ENCODE peak calls at places on chromosomes 6 and 20, in seven cellular contexts. M, Z, D, T, H, U and E are unnamed samples.

GRCh38 chr20:63847374-63848002 is 13.8 kb upstream of the ABHD16B start:
- DNase-seq in M (no peak), Z (no peak), D (no peak), T (no peak), H (no peak), U (no peak), E (no peak)

GRCh38 chr6:52063584-52064400 is 23.6 kb downstream of the PKHD1 start:
- DNase-seq in M (no peak), Z (peak), D (no peak), T (peak), H (peak), U (peak), E (no peak)

GRCh38 chr6:56708810-56709597 is 66.3 kb upstream of the DST start:
- DNase-seq in M (no peak), Z (peak), D (no peak), T (peak), H (no peak), U (no peak), E (no peak)

GRCh38 chr6:105202486-105202885 is 22.7 kb upstream of the POPDC3 start:
- DNase-seq in M (no peak), Z (no peak), D (no peak), T (no peak), H (no peak), U (no peak), E (no peak)

GRCh38 chr6:148874698-148875293 is 128.0 kb downstream of the UST start:
- DNase-seq in M (peak), Z (peak), D (peak), T (no peak), H (no peak), U (no peak), E (no peak)

GRCh38 chr6:131740161-131740560 is 29.3 kb upstream of the CTAGE9 start:
- DNase-seq in M (no peak), Z (peak), D (no peak), T (no peak), H (no peak), U (no peak), E (no peak)

GRCh38 chr6:69801225-69801624 is 4.4 kb upstream of the LMBRD1 start:
- DNase-seq in M (no peak), Z (no peak), D (no peak), T (no peak), H (no peak), U (no peak), E (no peak)

GRCh38 chr6:33632603-33633039 is 11.5 kb downstream of the ITPR3 start:
- DNase-seq in M (no peak), Z (peak), D (peak), T (peak), H (peak), U (peak), E (no peak)

GRCh38 chr6:56804996-56805395 is 149.9 kb upstream of the BEND6 start:
- DNase-seq in M (no peak), Z (peak), D (no peak), T (no peak), H (no peak), U (no peak), E (no peak)

GRCh38 chr6:166488081-166488685 is 98.3 kb downstream of the RAMACL start:
- DNase-seq in M (peak), Z (peak), D (peak), T (peak), H (peak), U (peak), E (no peak)

GRCh38 chr6:157576621-157577390 is 195.8 kb downstream of the ZDHHC14 start:
- DNase-seq in M (no peak), Z (no peak), D (no peak), T (no peak), H (no peak), U (no peak), E (no peak)

GRCh38 chr20:31674895-31675827 is 37.4 kb downstream of the COX4I2 start:
- DNase-seq in M (peak), Z (peak), D (peak), T (peak), H (peak), U (peak), E (no peak)

GRCh38 chr6:145743325-145743724 is 8.0 kb upstream of the EPM2A start:
- DNase-seq in M (no peak), Z (no peak), D (no peak), T (no peak), H (no peak), U (no peak), E (no peak)

GRCh38 chr20:37081717-37082289 is 14.0 kb downstream of the RBL1 start:
- DNase-seq in M (no peak), Z (peak), D (no peak), T (no peak), H (no peak), U (no peak), E (no peak)

GRCh38 chr6:137218473-137218916 is 690 bp downstream of the IFNGR1 start:
- DNase-seq in M (no peak), Z (peak), D (no peak), T (no peak), H (no peak), U (peak), E (no peak)

GRCh38 chr20:35886537-35886936 is 67.8 kb downstream of the SCAND1 start:
- DNase-seq in M (peak), Z (no peak), D (peak), T (no peak), H (no peak), U (no peak), E (no peak)

GRCh38 chr20:52552181-52552872 is 360.7 kb upstream of the ZFP64 start:
- DNase-seq in M (no peak), Z (peak), D (no peak), T (no peak), H (no peak), U (no peak), E (no peak)

GRCh38 chr6:43698584-43699349 is 11.2 kb upstream of the MRPS18A start:
- DNase-seq in M (peak), Z (peak), D (peak), T (no peak), H (peak), U (no peak), E (no peak)

GRCh38 chr6:158414900-158415299 is 102.6 kb downstream of the TULP4 start:
- DNase-seq in M (no peak), Z (peak), D (no peak), T (no peak), H (no peak), U (no peak), E (no peak)

GRCh38 chr6:154500769-154501171 is 9.7 kb downstream of the CNKSR3 start:
- DNase-seq in M (no peak), Z (no peak), D (no peak), T (no peak), H (no peak), U (no peak), E (no peak)

GRCh38 chr6:113876654-113877053 is 19.5 kb downstream of the MARCKS start:
- DNase-seq in M (no peak), Z (no peak), D (no peak), T (no peak), H (no peak), U (no peak), E (no peak)

GRCh38 chr6:108648186-108648585 is 87.5 kb downstream of the FOXO3 start:
- DNase-seq in M (no peak), Z (peak), D (no peak), T (no peak), H (no peak), U (no peak), E (no peak)

GRCh38 chr6:79604583-79605037 is 26.5 kb upstream of the SH3BGRL2 start:
- DNase-seq in M (no peak), Z (peak), D (no peak), T (no peak), H (no peak), U (no peak), E (no peak)

GRCh38 chr6:75421316-75422023 is 72.1 kb downstream of the FILIP1 start:
- DNase-seq in M (no peak), Z (peak), D (no peak), T (no peak), H (no peak), U (no peak), E (no peak)
- TF ChIP-seq CTCF in M (no peak), Z (no peak), D (no peak), T (no peak), H (no peak), U (no peak), E (no peak)

GRCh38 chr20:9359561-9360308 is 154.7 kb upstream of the LAMP5 start:
- DNase-seq in M (no peak), Z (peak), D (peak), T (no peak), H (peak), U (peak), E (no peak)
- TF ChIP-seq CTCF in M (peak), Z (peak), D (peak), T (peak), H (no peak), U (peak), E (no peak)

DNA sequence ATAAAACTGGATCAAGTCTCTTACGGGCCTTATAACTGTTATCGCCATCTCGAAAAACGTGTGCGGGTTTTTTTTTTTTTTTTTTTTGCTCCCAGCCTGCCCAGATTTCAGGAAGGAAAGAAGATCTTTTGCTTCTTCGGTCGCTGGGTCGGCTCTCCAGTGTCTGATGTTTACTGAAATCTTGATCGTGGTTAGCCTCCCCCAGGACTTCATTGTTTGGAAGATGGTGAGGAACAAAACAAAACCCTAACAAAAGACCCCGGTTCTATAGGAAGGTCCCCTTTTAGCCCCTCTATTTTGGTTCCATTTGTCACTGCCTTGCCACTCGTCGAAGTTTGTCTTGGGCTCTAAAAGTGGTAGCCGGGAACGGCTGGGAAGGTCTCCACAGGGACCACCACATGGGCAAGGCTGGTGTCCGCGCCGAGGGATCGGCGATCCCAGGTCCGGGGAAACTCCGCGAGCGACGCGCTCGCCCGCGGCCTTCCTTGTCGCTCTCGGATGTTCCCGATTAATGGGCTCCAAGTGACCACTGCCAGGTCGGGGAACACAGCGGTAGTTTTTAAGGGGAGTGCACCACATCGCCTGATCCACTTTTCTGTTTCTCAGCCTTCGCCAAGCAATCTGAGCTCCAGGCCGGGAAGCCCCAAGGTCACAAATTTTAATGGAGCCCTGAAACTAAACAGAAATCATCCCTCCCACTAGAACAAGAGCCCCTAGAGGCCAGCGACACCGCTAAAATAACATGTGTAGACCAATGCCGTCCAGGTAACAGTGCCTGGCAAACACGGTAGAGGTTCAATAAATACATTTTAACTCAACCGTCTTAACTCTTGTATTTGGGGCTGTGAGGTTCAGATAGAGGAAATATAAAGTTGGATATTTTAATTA is 27.0 kb downstream of the TRIM27 start:
- DNase-seq in M (peak), Z (peak), D (peak), T (peak), H (peak), U (peak), E (no peak)
- TF ChIP-seq CTCF in M (peak), Z (peak), D (peak), T (peak), H (no peak), U (peak), E (no peak)

DNA sequence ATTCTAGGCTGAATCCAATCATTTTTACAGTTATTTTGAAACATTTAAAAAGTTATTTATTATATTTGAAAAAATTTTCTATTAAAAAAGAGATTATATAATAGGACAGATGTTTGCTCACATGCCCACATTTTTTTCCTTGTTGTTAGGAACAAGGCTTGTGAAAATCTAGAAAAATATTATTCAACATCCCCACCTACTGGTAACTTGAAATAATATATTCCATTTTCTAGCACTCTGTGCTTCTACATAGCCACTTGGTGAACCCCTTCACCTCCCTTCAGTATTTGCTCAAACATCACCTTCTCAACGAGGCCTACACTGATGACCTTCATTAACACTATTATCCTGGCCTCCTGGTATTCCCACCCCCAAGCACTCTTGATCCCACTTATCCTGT is 18.4 kb upstream of the GPRC6A start:
- DNase-seq in M (no peak), Z (peak), D (no peak), T (peak), H (no peak), U (no peak), E (no peak)
- TF ChIP-seq CTCF in M (peak), Z (peak), D (peak), T (peak), H (no peak), U (peak), E (no peak)

DNA sequence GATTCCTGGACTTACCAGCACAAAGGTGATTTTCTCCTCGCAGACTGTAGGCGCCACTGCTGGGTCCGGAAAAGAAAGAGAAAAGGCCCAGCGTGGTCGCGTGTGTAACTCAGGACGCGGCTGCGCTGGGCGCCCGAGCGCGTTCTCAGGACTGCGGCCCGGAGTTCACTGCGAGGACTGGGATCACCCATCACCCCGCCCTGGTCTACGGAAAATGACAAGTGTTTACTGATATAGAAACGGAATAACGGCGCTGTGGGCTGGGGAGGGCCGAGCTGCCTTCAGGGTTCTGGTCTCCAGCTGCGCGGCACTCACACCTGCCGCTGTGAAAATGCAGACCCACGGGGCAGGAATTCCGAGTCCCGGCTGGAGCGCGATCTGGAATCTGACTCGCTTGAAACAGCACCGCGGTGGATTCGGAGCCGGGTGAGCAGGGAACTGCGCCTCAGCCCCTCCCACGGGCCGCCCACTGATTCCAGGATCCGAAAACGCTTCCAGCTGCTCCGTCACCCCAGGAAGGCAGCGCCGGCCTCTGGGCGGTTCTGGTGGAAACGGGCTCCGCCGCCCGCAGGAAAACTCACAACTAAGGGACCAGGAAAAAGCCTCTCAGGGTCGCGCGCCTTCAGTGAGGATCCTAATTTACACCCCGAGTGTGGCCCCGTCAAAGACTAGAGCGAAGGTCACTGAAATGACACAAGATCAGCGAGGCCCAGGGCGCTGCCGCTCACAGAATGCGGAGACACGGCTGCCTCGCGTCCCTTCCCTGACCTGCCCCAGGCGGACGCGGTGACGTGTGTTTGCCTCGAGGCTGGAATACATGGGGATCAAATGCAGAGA is 34.5 kb downstream of the HLA-A start:
- DNase-seq in M (peak), Z (peak), D (peak), T (peak), H (peak), U (no peak), E (peak)
- TF ChIP-seq CTCF in M (peak), Z (peak), D (peak), T (peak), H (no peak), U (no peak), E (no peak)

DNA sequence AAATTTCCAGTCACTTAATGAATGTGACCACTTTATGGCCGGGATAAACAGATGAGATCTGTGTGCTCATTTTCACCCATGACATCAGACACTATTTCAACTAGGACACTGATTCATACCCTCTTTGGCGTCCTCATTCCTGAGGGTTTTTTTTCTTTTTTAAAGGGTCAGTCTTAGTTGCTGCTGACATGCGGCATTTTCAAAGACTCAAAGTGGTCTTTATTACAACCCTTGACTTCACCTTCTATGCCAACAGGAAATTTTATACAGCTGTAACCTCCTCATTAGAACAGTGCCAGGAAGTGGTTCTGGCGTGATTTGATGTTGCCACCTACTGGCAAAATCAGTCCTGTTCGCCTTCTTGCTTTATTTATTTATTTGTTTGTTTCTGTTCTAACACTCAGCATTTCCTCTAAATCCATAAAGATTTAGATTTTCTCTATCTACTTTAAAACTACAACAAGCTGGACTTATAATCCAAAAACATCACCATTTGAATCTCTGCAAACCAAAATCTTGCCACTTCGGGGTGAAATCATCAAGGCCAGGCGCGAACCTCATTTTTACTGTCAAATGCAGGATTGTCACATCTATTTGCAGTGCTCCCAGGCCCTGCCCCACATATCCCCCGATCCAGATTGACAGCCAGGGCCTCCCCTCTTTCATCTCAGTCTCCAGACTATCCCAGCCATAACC is 77.7 kb downstream of the C6orf118 start:
- DNase-seq in M (no peak), Z (peak), D (no peak), T (no peak), H (no peak), U (peak), E (no peak)
- TF ChIP-seq CTCF in M (peak), Z (peak), D (peak), T (no peak), H (no peak), U (peak), E (no peak)